ENCODE peak calls at places on chromosomes 3 and 15, in four cellular contexts. A is K562, B is GM12878, Y is HepG2. E is an unnamed sample.

GRCh38 chr3:3800076-3800448 is 831 bp downstream of the LRRN1 start:
- DNase-seq in A (no peak), B (no peak), Y (no peak), E (peak)

GRCh38 chr3:126552688-126553283 is 5.9 kb downstream of the C3orf22 start:
- DNase-seq in A (no peak), B (no peak), Y (no peak), E (no peak)

GRCh38 chr3:16377847-16378302 is 112.9 kb downstream of the OXNAD1 start:
- DNase-seq in A (no peak), B (no peak), Y (no peak), E (no peak)

GRCh38 chr15:65980824-65981456 is 111.6 kb downstream of the RAB11A start:
- DNase-seq in A (peak), B (no peak), Y (peak), E (peak)

GRCh38 chr15:64934023-64934422 is 22.3 kb downstream of the ANKDD1A start:
- DNase-seq in A (no peak), B (no peak), Y (no peak), E (no peak)

GRCh38 chr3:18389108-18389733 is 35.9 kb downstream of the SATB1 start:
- DNase-seq in A (peak), B (no peak), Y (peak), E (no peak)

GRCh38 chr3:10782011-10782410 is 34.0 kb upstream of the SLC6A11 start:
- DNase-seq in A (no peak), B (no peak), Y (no peak), E (no peak)

GRCh38 chr3:151404316-151404715 is 19.8 kb upstream of the P2RY12 start:
- DNase-seq in A (no peak), B (no peak), Y (no peak), E (no peak)

GRCh38 chr15:64096486-64097431 is 977 bp downstream of the SNX1 start:
- DNase-seq in A (no peak), B (no peak), Y (no peak), E (no peak)

GRCh38 chr3:14490255-14490654 is 49.9 kb downstream of the GRIP2 start:
- DNase-seq in A (no peak), B (no peak), Y (no peak), E (no peak)

GRCh38 chr3:72317491-72317890 is 530.8 kb downstream of the SHQ1 start:
- DNase-seq in A (no peak), B (no peak), Y (no peak), E (no peak)

GRCh38 chr15:96870510-96871039 is 540.1 kb downstream of the NR2F2 start:
- DNase-seq in A (no peak), B (no peak), Y (no peak), E (peak)

GRCh38 chr3:108862865-108863798 is 40.5 kb downstream of the TRAT1 start:
- DNase-seq in A (no peak), B (no peak), Y (no peak), E (no peak)

GRCh38 chr15:100114100-100114499 is 227.7 kb downstream of the ADAMTS17 start:
- DNase-seq in A (no peak), B (no peak), Y (no peak), E (no peak)

GRCh38 chr15:90240856-90241255 is 6.8 kb downstream of the GDPGP1 start:
- DNase-seq in A (no peak), B (no peak), Y (no peak), E (no peak)

GRCh38 chr3:162729686-162730085 is 1233.1 kb downstream of the OTOL1 start:
- DNase-seq in A (no peak), B (no peak), Y (no peak), E (no peak)

GRCh38 chr3:97504463-97504862 is 260.1 kb upstream of the ARL6 start:
- DNase-seq in A (no peak), B (no peak), Y (no peak), E (no peak)

GRCh38 chr3:23751485-23751811 is 54.3 kb upstream of the UBE2E1 start:
- DNase-seq in A (no peak), B (no peak), Y (no peak), E (peak)

GRCh38 chr3:12286504-12286903 is 2.4 kb upstream of the PPARG start:
- DNase-seq in A (no peak), B (no peak), Y (no peak), E (no peak)

GRCh38 chr15:84818221-84819131 is 1.3 kb downstream of the ALPK3 start:
- DNase-seq in A (no peak), B (no peak), Y (peak), E (peak)

GRCh38 chr3:129010316-129010956 is 9.3 kb downstream of the EFCC1 start:
- DNase-seq in A (no peak), B (no peak), Y (no peak), E (no peak)

GRCh38 chr3:188262913-188263683 is 109.1 kb downstream of the LPP start:
- DNase-seq in A (no peak), B (no peak), Y (peak), E (no peak)

GRCh38 chr3:115092220-115092791 is 54.8 kb downstream of the ZBTB20 start:
- DNase-seq in A (peak), B (peak), Y (peak), E (peak)

GRCh38 chr3:14398801-14399114 is 3.6 kb upstream of the SLC6A6 start:
- DNase-seq in A (peak), B (no peak), Y (no peak), E (no peak)

GRCh38 chr3:66303556-66303955 is 82.8 kb downstream of the SLC25A26 start:
- DNase-seq in A (no peak), B (no peak), Y (no peak), E (no peak)

GRCh38 chr3:121989943-121990342 is 32.1 kb downstream of the ILDR1 start:
- DNase-seq in A (no peak), B (no peak), Y (no peak), E (no peak)

GRCh38 chr15:30036304-30036703 is 46.5 kb upstream of the GOLGA8J start:
- DNase-seq in A (no peak), B (no peak), Y (no peak), E (no peak)

GRCh38 chr3:81788044-81788443 is 26.6 kb upstream of the GBE1 start:
- DNase-seq in A (no peak), B (no peak), Y (no peak), E (no peak)

GRCh38 chr3:12345141-12345561 is 56.3 kb downstream of the PPARG start:
- DNase-seq in A (no peak), B (no peak), Y (no peak), E (no peak)

GRCh38 chr3:16102905-16103364 is 71.5 kb upstream of the GALNT15 start:
- DNase-seq in A (no peak), B (no peak), Y (peak), E (no peak)

GRCh38 chr15:90644526-90644925 is 72.6 kb upstream of the BLM start:
- DNase-seq in A (no peak), B (no peak), Y (no peak), E (no peak)

GRCh38 chr15:36370051-36370734 is 209.2 kb upstream of the CDIN1 start:
- DNase-seq in A (no peak), B (no peak), Y (no peak), E (no peak)
- TF ChIP-seq NR2C2 in A (no peak), B (no peak), Y (no peak), E (no peak)

GRCh38 chr3:193559100-193559499 is 4.4 kb upstream of the ATP13A4 start:
- DNase-seq in A (no peak), B (no peak), Y (no peak), E (no peak)

GRCh38 chr3:193563999-193564398 is 9.3 kb upstream of the ATP13A4 start:
- DNase-seq in A (no peak), B (no peak), Y (peak), E (peak)

GRCh38 chr3:193560091-193560490 is 5.4 kb upstream of the ATP13A4 start:
- DNase-seq in A (no peak), B (no peak), Y (no peak), E (no peak)

GRCh38 chr3:193560870-193561269 is 6.2 kb upstream of the ATP13A4 start:
- DNase-seq in A (no peak), B (no peak), Y (no peak), E (no peak)

DNA sequence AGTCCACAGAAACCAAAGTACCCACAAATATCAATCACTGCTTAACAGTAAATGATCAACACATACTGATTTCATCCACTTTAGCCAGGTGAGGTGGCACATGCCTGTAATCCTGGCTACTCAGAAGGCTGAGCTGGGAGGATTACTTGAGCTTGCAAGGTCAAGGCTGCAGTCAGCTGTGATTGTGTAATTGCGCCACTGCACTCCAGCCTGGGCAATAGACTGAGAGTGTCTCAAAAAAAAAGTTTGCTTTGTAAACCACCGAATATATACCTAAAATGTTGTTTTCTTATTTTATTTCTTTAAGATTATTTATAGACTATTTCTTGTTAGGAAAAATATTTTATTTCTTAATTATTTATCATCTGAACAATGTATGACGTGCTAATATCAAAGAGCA is 8.7 kb upstream of the ATP13A4 start:
- DNase-seq in A (no peak), B (no peak), Y (no peak), E (no peak)
- TF ChIP-seq NR2C2 in A (no peak), B (no peak), Y (no peak), E (no peak)

DNA sequence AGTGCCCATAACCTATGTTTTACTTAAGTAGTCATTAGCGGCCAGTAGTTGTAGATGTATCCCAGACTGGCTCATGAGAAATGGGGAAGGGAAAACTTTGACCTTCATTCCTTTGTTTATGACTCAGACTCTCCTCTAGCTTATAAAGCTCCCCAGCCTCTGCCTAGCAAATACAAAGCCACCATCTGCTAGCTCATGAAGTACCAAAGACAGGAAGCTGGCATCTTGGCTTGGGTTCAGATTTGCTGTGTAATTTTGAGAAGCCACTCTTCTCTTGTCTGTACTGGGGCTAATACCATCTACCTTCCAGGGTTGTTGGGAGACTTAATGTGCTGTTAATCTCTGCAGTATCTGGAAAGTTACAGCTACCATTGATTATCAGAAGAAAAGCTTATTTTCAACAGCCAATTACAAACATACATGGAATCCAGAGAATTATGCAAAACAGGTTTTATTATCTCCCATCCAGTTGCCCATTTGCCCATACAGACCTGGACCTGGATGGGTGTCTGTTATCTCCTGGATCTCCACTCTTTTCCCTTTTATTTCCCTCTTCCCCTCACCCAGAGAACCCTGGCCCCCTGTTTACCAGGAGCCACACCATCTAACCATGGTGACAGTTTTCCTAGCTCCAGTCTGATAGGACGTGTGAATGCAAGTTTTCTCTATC is 153.8 kb downstream of the SEMA6D start:
- DNase-seq in A (no peak), B (no peak), Y (no peak), E (no peak)
- TF ChIP-seq NR2C2 in A (no peak), B (no peak), Y (no peak), E (no peak)

GRCh38 chr3:27022096-27022761 is 347.0 kb downstream of the NEK10 start:
- DNase-seq in A (no peak), B (no peak), Y (no peak), E (peak)
- TF ChIP-seq NR2C2 in A (no peak), B (no peak), Y (no peak), E (no peak)

GRCh38 chr3:9308298-9308990 is 54.4 kb upstream of the THUMPD3 start:
- DNase-seq in A (no peak), B (no peak), Y (no peak), E (no peak)
- TF ChIP-seq NR2C2 in A (no peak), B (no peak), Y (no peak), E (no peak)

DNA sequence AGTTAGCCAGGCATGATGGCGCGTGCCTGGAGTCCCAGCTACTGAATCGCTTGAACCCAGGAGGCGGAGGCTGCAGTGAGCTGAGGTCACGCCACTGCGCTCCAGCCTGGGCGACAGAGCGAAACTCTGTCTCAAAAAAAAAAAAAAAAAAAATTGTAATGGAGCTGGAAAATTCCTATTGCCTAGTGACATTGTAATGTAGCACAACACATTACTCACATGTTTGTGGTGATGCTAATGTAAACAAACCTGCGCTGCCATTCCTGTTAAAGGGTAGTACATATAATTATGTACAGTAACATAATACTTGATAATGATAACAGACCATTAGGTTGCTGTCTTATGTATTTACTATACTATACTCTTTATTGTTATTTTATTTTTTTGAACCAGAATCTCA is 39.1 kb downstream of the KNL1 start:
- DNase-seq in A (no peak), B (no peak), Y (peak), E (no peak)
- TF ChIP-seq NR2C2 in A (no peak), B (no peak), Y (no peak), E (no peak)

DNA sequence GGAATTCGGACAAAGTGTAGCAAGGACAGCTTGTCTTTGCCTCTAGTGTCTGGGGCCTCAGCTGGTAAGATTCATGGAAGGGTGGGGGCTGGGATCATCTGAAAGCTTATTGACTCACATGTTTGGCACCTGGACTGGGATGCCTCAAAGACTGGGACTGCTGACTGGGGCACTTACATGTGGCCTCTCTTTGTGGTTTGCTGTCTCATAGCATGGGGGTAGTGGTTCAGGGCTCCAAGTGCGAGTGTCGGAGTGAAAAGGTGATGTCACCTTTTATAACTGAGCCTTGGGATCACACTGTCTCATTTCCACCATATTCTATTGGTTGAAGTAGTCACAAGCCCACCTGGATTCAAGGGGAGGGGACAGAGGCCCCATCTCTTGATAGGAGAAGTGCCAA is 6.8 kb downstream of the MFSD1 start:
- DNase-seq in A (no peak), B (no peak), Y (no peak), E (no peak)
- TF ChIP-seq NR2C2 in A (no peak), B (no peak), Y (no peak), E (no peak)

GRCh38 chr3:155236473-155236872 is 57.0 kb downstream of the STRIT1 start:
- DNase-seq in A (no peak), B (no peak), Y (no peak), E (no peak)

GRCh38 chr3:155230382-155230781 is 63.1 kb downstream of the STRIT1 start:
- DNase-seq in A (no peak), B (no peak), Y (no peak), E (no peak)

GRCh38 chr3:155232605-155233004 is 60.9 kb downstream of the STRIT1 start:
- DNase-seq in A (peak), B (no peak), Y (no peak), E (no peak)

GRCh38 chr3:155231792-155232191 is 61.7 kb downstream of the STRIT1 start:
- DNase-seq in A (no peak), B (no peak), Y (no peak), E (no peak)

DNA sequence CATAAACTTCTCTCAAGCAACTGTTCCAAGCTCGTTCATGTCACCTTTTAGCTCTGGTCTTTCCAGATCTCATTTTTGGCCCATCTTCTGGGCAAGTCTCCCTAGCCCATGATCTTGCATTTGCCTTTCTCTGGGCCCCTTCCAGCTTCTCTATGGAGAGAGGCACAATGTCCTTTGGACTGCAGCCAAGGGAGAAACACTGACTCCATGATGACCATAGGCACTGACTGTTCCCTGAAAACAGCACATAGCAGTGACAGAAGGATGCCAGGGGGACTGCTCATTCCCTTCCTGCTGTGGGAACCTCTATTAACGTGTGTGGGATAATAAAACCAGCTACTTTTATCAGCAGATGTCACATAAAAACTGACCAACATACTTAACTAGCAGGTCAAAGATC is 60.3 kb downstream of the STRIT1 start:
- DNase-seq in A (peak), B (no peak), Y (no peak), E (no peak)
- TF ChIP-seq NR2C2 in A (no peak), B (no peak), Y (no peak), E (no peak)

GRCh38 chr15:35691176-35691761 is 145.3 kb upstream of the DPH6 start:
- DNase-seq in A (no peak), B (no peak), Y (no peak), E (no peak)

GRCh38 chr15:35695002-35695401 is 149.0 kb upstream of the DPH6 start:
- DNase-seq in A (no peak), B (no peak), Y (no peak), E (no peak)

GRCh38 chr15:35693286-35693685 is 147.3 kb upstream of the DPH6 start:
- DNase-seq in A (no peak), B (no peak), Y (no peak), E (no peak)

GRCh38 chr15:35692256-35692867 is 146.4 kb upstream of the DPH6 start:
- DNase-seq in A (no peak), B (no peak), Y (no peak), E (no peak)

GRCh38 chr15:35693887-35694286 is 147.9 kb upstream of the DPH6 start:
- DNase-seq in A (no peak), B (no peak), Y (peak), E (no peak)
- TF ChIP-seq NR2C2 in A (no peak), B (no peak), Y (no peak), E (no peak)

E was measured in WTC11.